ENCODE peak calls at places on chromosome 20, in seven cellular contexts. S, H, U, Q, R, W and M are unnamed samples.

GRCh38 chr20:41135187-41135887 is 2.0 kb upstream of the PLCG1 start:
- DNase-seq in S (peak), H (peak), U (no peak), Q (peak), R (peak), W (peak), M (peak)

GRCh38 chr20:62020935-62021701 is 44.6 kb downstream of the TAF4 start:
- DNase-seq in S (peak), H (no peak), U (peak), Q (no peak), R (no peak), W (no peak), M (no peak)

GRCh38 chr20:11901127-11901526 is 16.6 kb upstream of the BTBD3 start:
- DNase-seq in S (peak), H (peak), U (no peak), Q (no peak), R (no peak), W (no peak), M (no peak)

GRCh38 chr20:49701313-49701731 is 12.4 kb downstream of the B4GALT5 start:
- DNase-seq in S (no peak), H (peak), U (no peak), Q (no peak), R (no peak), W (no peak), M (no peak)

GRCh38 chr20:3238616-3239025 is 369 bp downstream of the SLC4A11 start:
- DNase-seq in S (peak), H (peak), U (no peak), Q (peak), R (peak), W (peak), M (peak)

GRCh38 chr20:48824830-48825550 is 2.8 kb downstream of the PREX1 start:
- DNase-seq in S (no peak), H (no peak), U (peak), Q (no peak), R (peak), W (no peak), M (no peak)

GRCh38 chr20:17648782-17649730 is 33.0 kb downstream of the RRBP1 start:
- DNase-seq in S (no peak), H (no peak), U (peak), Q (peak), R (peak), W (peak), M (peak)

GRCh38 chr20:48875914-48876240 is 45.6 kb upstream of the ARFGEF2 start:
- DNase-seq in S (peak), H (peak), U (peak), Q (peak), R (peak), W (peak), M (no peak)

GRCh38 chr20:1371235-1371782 is 21.5 kb downstream of the FKBP1A start:
- DNase-seq in S (no peak), H (no peak), U (no peak), Q (no peak), R (no peak), W (no peak), M (no peak)

GRCh38 chr20:10699941-10700340 is 26.1 kb upstream of the JAG1 start:
- DNase-seq in S (no peak), H (peak), U (no peak), Q (no peak), R (no peak), W (no peak), M (no peak)

GRCh38 chr20:42639140-42639539 is 550.6 kb downstream of the PTPRT start:
- DNase-seq in S (no peak), H (no peak), U (no peak), Q (no peak), R (peak), W (no peak), M (no peak)

GRCh38 chr20:63639093-63639860 is 12.4 kb upstream of the GMEB2 start:
- DNase-seq in S (no peak), H (no peak), U (no peak), Q (peak), R (no peak), W (no peak), M (no peak)

GRCh38 chr20:39605908-39606307 is 643.8 kb downstream of the DHX35 start:
- DNase-seq in S (no peak), H (peak), U (no peak), Q (no peak), R (peak), W (no peak), M (no peak)

GRCh38 chr20:48489656-48490055 is 338.1 kb downstream of the PREX1 start:
- DNase-seq in S (no peak), H (peak), U (no peak), Q (no peak), R (no peak), W (no peak), M (no peak)

GRCh38 chr20:48592107-48592940 is 235.5 kb downstream of the PREX1 start:
- DNase-seq in S (no peak), H (no peak), U (no peak), Q (no peak), R (no peak), W (no peak), M (no peak)

GRCh38 chr20:38342716-38343106 is 3.6 kb upstream of the LBP start:
- DNase-seq in S (no peak), H (no peak), U (no peak), Q (no peak), R (no peak), W (no peak), M (no peak)

GRCh38 chr20:49052334-49052733 is 6.2 kb downstream of the CSE1L start:
- DNase-seq in S (no peak), H (no peak), U (no peak), Q (no peak), R (peak), W (no peak), M (no peak)

GRCh38 chr20:35327074-35327976 is 35.1 kb upstream of the FAM83C start:
- DNase-seq in S (peak), H (no peak), U (no peak), Q (no peak), R (no peak), W (no peak), M (no peak)

GRCh38 chr20:12166053-12166717 is 248.5 kb downstream of the BTBD3 start:
- DNase-seq in S (peak), H (peak), U (peak), Q (no peak), R (peak), W (no peak), M (no peak)

GRCh38 chr20:17896771-17897369 is 71.7 kb downstream of the SNX5 start:
- DNase-seq in S (no peak), H (no peak), U (no peak), Q (no peak), R (no peak), W (no peak), M (no peak)

GRCh38 chr20:33051333-33051732 is 2.4 kb upstream of the BPIFB3 start:
- DNase-seq in S (no peak), H (no peak), U (no peak), Q (no peak), R (no peak), W (no peak), M (no peak)
- TF ChIP-seq CTCF in S (no peak), H (no peak), U (no peak), Q (no peak), R (no peak), W (no peak), M (no peak)

DNA sequence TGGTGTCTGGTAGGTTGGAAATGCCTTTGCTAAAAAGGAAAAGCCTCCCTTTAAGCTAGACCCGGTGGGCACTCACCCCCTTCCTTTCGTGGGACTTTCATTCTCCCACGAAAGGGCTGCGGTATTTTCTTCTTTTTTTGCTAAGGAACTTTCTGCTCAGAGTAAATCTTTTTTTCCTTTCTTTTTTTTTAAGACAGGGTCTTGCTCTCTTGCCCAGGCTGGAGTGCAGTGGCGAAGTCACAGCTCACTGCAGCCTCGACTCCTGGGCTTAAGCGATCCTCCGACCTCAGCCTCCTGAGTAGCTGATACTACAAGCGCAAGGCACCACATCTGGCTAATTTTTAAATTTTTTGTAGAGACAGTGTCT is 4.0 kb downstream of the TP53TG5 start:
- DNase-seq in S (no peak), H (no peak), U (no peak), Q (no peak), R (no peak), W (no peak), M (no peak)
- TF ChIP-seq CTCF in S (no peak), H (no peak), U (no peak), Q (peak), R (no peak), W (no peak), M (no peak)

DNA sequence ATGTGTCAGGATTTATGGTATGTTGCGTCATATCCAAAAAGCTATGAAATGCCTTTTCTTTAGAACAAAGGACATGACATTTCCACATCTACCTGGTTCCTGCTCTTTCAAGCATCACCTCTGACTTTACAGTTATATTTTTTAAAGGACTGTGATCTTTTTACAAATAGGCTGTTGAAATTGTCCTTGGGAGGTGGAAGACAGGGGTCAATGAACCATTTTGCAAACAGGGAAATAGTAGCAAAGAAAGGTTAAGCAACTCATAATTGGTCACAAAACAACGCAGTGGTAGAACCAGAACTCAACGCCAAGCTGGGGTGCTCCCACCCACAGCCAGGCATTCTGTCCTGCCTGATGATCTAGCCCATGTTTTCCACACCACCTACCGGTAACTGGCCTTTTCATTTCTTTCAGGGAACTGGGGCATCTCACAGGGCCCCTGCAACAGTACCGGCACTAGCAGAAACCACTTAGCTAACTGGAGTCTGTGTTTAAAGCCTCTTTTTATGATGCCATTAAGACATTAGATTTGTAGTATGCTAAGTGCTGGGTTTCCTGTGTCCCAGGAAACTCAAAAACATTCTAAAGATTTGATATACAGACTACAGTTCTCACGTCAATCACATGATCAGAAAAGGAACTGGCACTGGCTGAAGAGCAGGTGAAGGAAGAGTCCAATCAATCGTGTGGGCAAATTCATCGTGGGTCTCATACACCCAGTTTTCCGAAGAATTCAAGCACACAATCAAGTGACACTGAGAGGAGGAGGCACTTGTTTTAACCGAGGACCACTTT is 13.9 kb downstream of the ZNF217 start:
- DNase-seq in S (peak), H (peak), U (no peak), Q (peak), R (peak), W (peak), M (no peak)
- TF ChIP-seq CTCF in S (no peak), H (peak), U (no peak), Q (peak), R (no peak), W (no peak), M (no peak)

GRCh38 chr20:5205348-5206210 is 78.8 kb downstream of the CDS2 start:
- DNase-seq in S (peak), H (peak), U (peak), Q (peak), R (peak), W (peak), M (peak)
- TF ChIP-seq CTCF in S (peak), H (peak), U (peak), Q (peak), R (peak), W (peak), M (peak)

GRCh38 chr20:8518878-8519277 is 386.8 kb downstream of the PLCB1 start:
- DNase-seq in S (no peak), H (no peak), U (no peak), Q (no peak), R (no peak), W (no peak), M (no peak)
- TF ChIP-seq CTCF in S (no peak), H (no peak), U (no peak), Q (no peak), R (no peak), W (no peak), M (no peak)

GRCh38 chr20:25285091-25285647 is 37.3 kb downstream of the PYGB start:
- DNase-seq in S (no peak), H (no peak), U (peak), Q (no peak), R (peak), W (no peak), M (no peak)
- TF ChIP-seq CTCF in S (no peak), H (no peak), U (no peak), Q (peak), R (no peak), W (no peak), M (no peak)

GRCh38 chr20:24303393-24303792 is 166.0 kb upstream of the SYNDIG1 start:
- DNase-seq in S (peak), H (peak), U (no peak), Q (no peak), R (peak), W (no peak), M (no peak)
- TF ChIP-seq CTCF in S (no peak), H (peak), U (no peak), Q (no peak), R (no peak), W (no peak), M (no peak)

GRCh38 chr20:23226612-23227265 is 123.9 kb upstream of the NXT1 start:
- DNase-seq in S (no peak), H (no peak), U (no peak), Q (no peak), R (peak), W (no peak), M (no peak)

GRCh38 chr20:23223908-23224307 is 126.7 kb upstream of the NXT1 start:
- DNase-seq in S (no peak), H (no peak), U (no peak), Q (no peak), R (no peak), W (no peak), M (no peak)

GRCh38 chr20:23225407-23226060 is 125.1 kb upstream of the NXT1 start:
- DNase-seq in S (peak), H (peak), U (peak), Q (no peak), R (peak), W (peak), M (no peak)

GRCh38 chr20:23222531-23223200 is 127.9 kb upstream of the NXT1 start:
- DNase-seq in S (no peak), H (no peak), U (no peak), Q (no peak), R (peak), W (no peak), M (no peak)

GRCh38 chr20:23224806-23225205 is 125.8 kb upstream of the NXT1 start:
- DNase-seq in S (no peak), H (no peak), U (no peak), Q (no peak), R (peak), W (no peak), M (no peak)
- TF ChIP-seq CTCF in S (no peak), H (no peak), U (no peak), Q (no peak), R (peak), W (no peak), M (no peak)

DNA sequence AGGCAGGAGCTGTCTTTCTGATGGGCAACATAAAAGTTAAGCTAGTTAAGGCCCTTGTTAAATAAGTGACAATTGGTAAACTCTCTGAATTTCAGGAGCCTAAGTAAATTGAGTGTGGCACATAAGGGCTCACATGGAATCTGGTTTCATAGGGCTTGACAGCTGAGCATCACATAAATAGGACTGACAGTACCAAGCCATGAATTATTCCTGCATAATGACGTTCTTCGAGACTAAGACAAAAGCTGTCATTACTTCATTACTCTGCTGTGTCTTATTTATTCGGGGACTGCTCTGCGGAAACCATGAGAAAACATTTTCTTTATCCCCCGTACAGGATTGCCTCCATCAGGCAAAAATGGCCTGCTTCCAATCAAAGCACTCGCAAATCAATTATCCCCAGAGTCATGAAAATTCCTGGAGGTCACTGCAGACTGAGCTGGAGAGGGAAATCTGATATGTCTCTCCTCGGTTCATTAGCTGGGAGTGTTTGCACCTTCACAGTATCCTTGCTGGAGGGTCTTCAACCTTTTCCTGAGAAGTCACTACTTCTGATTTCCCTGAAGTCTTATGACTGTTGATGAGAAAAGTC is 311.4 kb downstream of the CDH26 start:
- DNase-seq in S (no peak), H (no peak), U (no peak), Q (no peak), R (no peak), W (no peak), M (no peak)
- TF ChIP-seq CTCF in S (no peak), H (no peak), U (no peak), Q (no peak), R (no peak), W (no peak), M (no peak)